ENCODE peak calls at places on chromosomes 13 and 19, in five cellular contexts. Q is MCF 10A; W is ovary; J is activated naive CD8-positive, alpha-beta T cell treated with anti-CD3 and anti-CD28 coated beads for 36 hours; N is activated CD4-positive, alpha-beta T cell treated with anti-CD3 and anti-CD28 coated beads, Interleukin-2, amount 10 ng/mL, durations not matched to agents 7 days and 5 days. R is an unnamed sample.

GRCh38 chr13:45807520-45808099 is 43.9 kb downstream of the SIAH3 start:
- DNase-seq in Q (peak), W (no peak), J (peak), N (peak), R (peak)

GRCh38 chr19:18789883-18790565 is 1.1 kb downstream of the COMP start:
- DNase-seq in Q (no peak), W (no peak), J (peak), N (no peak), R (no peak)

GRCh38 chr13:85236431-85236830 is 562.8 kb downstream of the SLITRK6 start:
- DNase-seq in Q (peak), W (no peak), J (no peak), N (no peak), R (no peak)

GRCh38 chr13:26601669-26602068 is 44.2 kb downstream of the WASF3 start:
- DNase-seq in Q (peak), W (no peak), J (peak), N (peak), R (no peak)

GRCh38 chr19:54207908-54208783 is 7.5 kb downstream of the RPS9 start:
- DNase-seq in Q (peak), W (peak), J (peak), N (peak), R (no peak)

GRCh38 chr19:43858174-43858573 is 31.1 kb downstream of the ZNF283 start:
- DNase-seq in Q (no peak), W (no peak), J (no peak), N (no peak), R (no peak)

GRCh38 chr13:99086149-99086868 is 108.4 kb upstream of the DOCK9 start:
- DNase-seq in Q (peak), W (peak), J (peak), N (peak), R (peak)

GRCh38 chr19:49142866-49143335 is 12.3 kb downstream of the HRC start:
- DNase-seq in Q (peak), W (peak), J (peak), N (peak), R (peak)

GRCh38 chr13:50845211-50845610 is 1.7 kb upstream of the DLEU7 start:
- DNase-seq in Q (no peak), W (no peak), J (no peak), N (no peak), R (no peak)

GRCh38 chr19:56162258-56162657 is 13.6 kb upstream of the GALP start:
- DNase-seq in Q (no peak), W (no peak), J (peak), N (no peak), R (no peak)

GRCh38 chr13:95185851-95186250 is 115.4 kb downstream of the ABCC4 start:
- DNase-seq in Q (no peak), W (no peak), J (peak), N (peak), R (no peak)

GRCh38 chr13:61954092-61954491 is 538.4 kb upstream of the PCDH20 start:
- DNase-seq in Q (peak), W (no peak), J (no peak), N (no peak), R (peak)

GRCh38 chr13:39401756-39402155 is 201.2 kb downstream of the LHFPL6 start:
- DNase-seq in Q (no peak), W (no peak), J (no peak), N (no peak), R (no peak)

GRCh38 chr13:37748913-37749312 is 120.7 kb downstream of the TRPC4 start:
- DNase-seq in Q (no peak), W (no peak), J (no peak), N (no peak), R (no peak)

GRCh38 chr13:70668293-70668692 is 560.0 kb upstream of the KLHL1 start:
- DNase-seq in Q (peak), W (no peak), J (no peak), N (no peak), R (no peak)

GRCh38 chr13:105914637-105915036 is 620.8 kb downstream of the EFNB2 start:
- DNase-seq in Q (no peak), W (no peak), J (no peak), N (no peak), R (no peak)

GRCh38 chr13:43405457-43405856 is 381.3 kb downstream of the ENOX1 start:
- DNase-seq in Q (peak), W (no peak), J (no peak), N (no peak), R (no peak)

GRCh38 chr13:43911871-43912270 is 32.2 kb downstream of the LACC1 start:
- DNase-seq in Q (no peak), W (no peak), J (no peak), N (no peak), R (no peak)

GRCh38 chr13:51585696-51586095 is 1.4 kb downstream of the WDFY2 start:
- DNase-seq in Q (peak), W (no peak), J (no peak), N (no peak), R (no peak)

GRCh38 chr13:59261928-59262488 is 901.7 kb downstream of the DIAPH3 start:
- DNase-seq in Q (peak), W (no peak), J (no peak), N (no peak), R (no peak)

GRCh38 chr19:39765091-39766076 is 13.3 kb upstream of the LEUTX start:
- DNase-seq in Q (peak), W (peak), J (no peak), N (peak), R (peak)

GRCh38 chr19:15291666-15292065 is 40.7 kb downstream of the BRD4 start:
- DNase-seq in Q (no peak), W (no peak), J (no peak), N (no peak), R (no peak)

GRCh38 chr13:113869263-113869662 is 5.4 kb upstream of the GAS6 start:
- DNase-seq in Q (no peak), W (no peak), J (no peak), N (no peak), R (no peak)

GRCh38 chr13:46315491-46316075 is 71.5 kb downstream of the RUBCNL start:
- DNase-seq in Q (no peak), W (no peak), J (no peak), N (no peak), R (no peak)

GRCh38 chr13:27927444-27928352 is 7.9 kb downstream of the PDX1 start:
- DNase-seq in Q (no peak), W (no peak), J (no peak), N (no peak), R (no peak)

GRCh38 chr19:57747472-57747807 is 825 bp downstream of the ZNF776 start:
- DNase-seq in Q (no peak), W (no peak), J (no peak), N (no peak), R (no peak)

GRCh38 chr19:3575260-3575741 is 2.6 kb downstream of the HMG20B start:
- DNase-seq in Q (peak), W (no peak), J (no peak), N (peak), R (peak)

GRCh38 chr13:98648141-98648540 is 71.2 kb upstream of the STK24 start:
- DNase-seq in Q (no peak), W (no peak), J (no peak), N (no peak), R (no peak)

GRCh38 chr19:45952691-45953505 is 20.8 kb downstream of the NOVA2 start:
- DNase-seq in Q (peak), W (no peak), J (peak), N (peak), R (peak)

GRCh38 chr19:342801-343421 is 1.7 kb downstream of the MIER2 start:
- DNase-seq in Q (peak), W (peak), J (no peak), N (no peak), R (no peak)

GRCh38 chr13:107864543-107865460 is 350.5 kb downstream of the LIG4 start:
- DNase-seq in Q (peak), W (no peak), J (no peak), N (peak), R (peak)

GRCh38 chr19:37309834-37310575 is 60.9 kb upstream of the ZNF527 start:
- DNase-seq in Q (no peak), W (no peak), J (peak), N (peak), R (peak)

GRCh38 chr13:22926176-22927007 is 254.4 kb upstream of the SGCG start:
- DNase-seq in Q (no peak), W (peak), J (no peak), N (no peak), R (no peak)